ENCODE peak calls at places on chromosome 18, in six cellular contexts. O is right atrium auricular region, H is GM23248, X is uterus, Q is right cardiac atrium, K is mammary epithelial cell. U is an unnamed sample.
A peak's percentile ranks its signal among the peaks of the same experiment; 100 is the strongest.

GRCh38 chr18:74551936-74552555 is 17.7 kb downstream of the CNDP1 start:
- DNase-seq in O (peak; percentile 85), H (peak; percentile 88), X (peak; percentile 67), Q (peak; percentile 91), K (peak; percentile 58), U (peak; percentile 82)

GRCh38 chr18:3827236-3827635 is 377.3 kb downstream of the TGIF1 start:
- DNase-seq in O (no peak), H (peak; percentile 12), X (no peak), Q (no peak), K (no peak), U (no peak)

GRCh38 chr18:56593906-56594305 is 44.5 kb downstream of the TXNL1 start:
- DNase-seq in O (no peak), H (peak; percentile 13), X (no peak), Q (no peak), K (peak; percentile 64), U (peak; percentile 26)

GRCh38 chr18:13137041-13137938 is 81.3 kb upstream of the LDLRAD4 start:
- DNase-seq in O (no peak), H (peak; percentile 56), X (no peak), Q (peak; percentile 77), K (no peak), U (no peak)

GRCh38 chr18:34493566-34494358 is 216.3 kb upstream of the DTNA start:
- DNase-seq in O (no peak), H (peak; percentile 71), X (no peak), Q (peak; percentile 62), K (peak; percentile 54), U (no peak)

GRCh38 chr18:78979682-78980278 is at the start of gene SALL3:
- DNase-seq in O (no peak), H (no peak), X (no peak), Q (peak; percentile 67), K (no peak), U (no peak)

GRCh38 chr18:43662657-43663056 is 385.4 kb upstream of the SYT4 start:
- DNase-seq in O (no peak), H (peak; percentile 84), X (no peak), Q (no peak), K (peak; percentile 45), U (peak; percentile 94)

GRCh38 chr18:79584491-79585394 is 94.9 kb upstream of the CTDP1 start:
- DNase-seq in O (no peak), H (no peak), X (peak; percentile 10), Q (no peak), K (no peak), U (no peak)

GRCh38 chr18:1539276-1539675 is 634.6 kb downstream of the ADCYAP1 start:
- DNase-seq in O (no peak), H (no peak), X (no peak), Q (no peak), K (no peak), U (no peak)

GRCh38 chr18:1541478-1541877 is 636.8 kb downstream of the ADCYAP1 start:
- DNase-seq in O (no peak), H (no peak), X (no peak), Q (no peak), K (no peak), U (no peak)

GRCh38 chr18:1544016-1544415 is 639.3 kb downstream of the ADCYAP1 start:
- DNase-seq in O (no peak), H (no peak), X (no peak), Q (no peak), K (no peak), U (no peak)

DNA sequence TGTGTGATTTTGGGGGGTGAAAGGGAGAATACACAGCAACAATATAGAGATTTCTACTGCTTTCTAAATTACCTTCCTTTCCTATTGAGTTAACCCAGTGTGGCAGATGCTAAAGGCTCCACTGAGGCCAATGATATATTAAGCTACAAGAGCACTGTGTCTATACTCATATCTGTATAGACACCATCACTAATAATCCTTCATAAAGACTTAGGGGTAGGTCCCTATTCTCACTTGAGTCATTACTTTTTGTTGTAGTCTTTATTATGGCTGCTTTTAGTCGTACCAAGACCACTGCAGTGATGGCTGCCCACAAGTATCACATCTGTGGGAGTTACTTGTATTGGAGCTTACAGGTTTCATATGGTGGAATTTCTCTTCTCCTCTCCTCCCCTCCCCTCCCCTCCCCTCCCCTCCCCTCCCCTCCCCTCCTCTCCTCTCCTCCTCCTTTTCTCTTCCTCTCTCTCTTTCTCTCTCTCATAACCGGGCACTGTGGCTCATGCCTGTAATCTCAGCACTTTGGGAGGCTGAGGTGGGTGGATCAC is 637.6 kb downstream of the ADCYAP1 start:
- DNase-seq in O (no peak), H (no peak), X (no peak), Q (no peak), K (no peak), U (no peak)
- H3K4me3 ChIP-seq in O (no peak overlapping the region), H (no peak overlapping the region), X (no peak overlapping the region), Q (no peak overlapping the region), K (no peak overlapping the region), U (no peak overlapping the region)

DNA sequence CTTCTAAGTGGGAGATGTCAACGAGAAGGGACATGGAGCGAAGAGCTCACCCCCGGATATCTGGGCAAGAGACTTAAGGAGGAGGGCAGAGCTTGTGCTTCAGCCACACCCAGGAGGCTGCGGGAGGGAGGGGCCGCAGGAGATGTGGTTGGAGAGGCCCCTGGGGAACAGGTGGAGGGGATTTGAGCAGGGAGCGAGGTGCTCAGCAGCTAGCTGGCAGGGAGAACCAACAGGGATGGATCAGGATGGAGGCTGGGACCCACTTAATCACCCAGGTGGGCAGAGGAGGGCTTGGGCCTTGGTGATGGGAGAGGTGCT is 78.3 kb downstream of the MBP start:
- DNase-seq in O (no peak), H (no peak), X (no peak), Q (peak; percentile 64), K (no peak), U (no peak)
- H3K4me3 ChIP-seq in O (no peak overlapping the region), H (no peak overlapping the region), X (no peak overlapping the region), Q (no peak overlapping the region), K (no peak overlapping the region), U (no peak overlapping the region)

GRCh38 chr18:32734442-32734841 is 38.4 kb downstream of the KLHL14 start:
- DNase-seq in O (no peak), H (no peak), X (no peak), Q (no peak), K (no peak), U (no peak)

GRCh38 chr18:32730620-32731021 is 42.2 kb downstream of the KLHL14 start:
- DNase-seq in O (no peak), H (peak; percentile 45), X (no peak), Q (no peak), K (peak; percentile 18), U (peak; percentile 37)

GRCh38 chr18:32732165-32732564 is 40.7 kb downstream of the KLHL14 start:
- DNase-seq in O (no peak), H (no peak), X (no peak), Q (no peak), K (no peak), U (no peak)

GRCh38 chr18:32735781-32736180 is 37.0 kb downstream of the KLHL14 start:
- DNase-seq in O (no peak), H (peak; percentile 47), X (no peak), Q (no peak), K (peak; percentile 44), U (peak; percentile 60)

GRCh38 chr18:32730068-32730467 is 42.8 kb downstream of the KLHL14 start:
- DNase-seq in O (no peak), H (no peak), X (no peak), Q (no peak), K (no peak), U (no peak)
- H3K4me3 ChIP-seq in O (peak overlapping the region; percentile 16), H (peak overlapping the region; percentile 86), X (peak overlapping the region; percentile 18), Q (no peak overlapping the region), K (peak overlapping the region; percentile 82), U (peak overlapping the region; percentile 38)

GRCh38 chr18:48833701-48834394 is 116.9 kb downstream of the SMAD7 start:
- DNase-seq in O (peak; percentile 58), H (no peak), X (peak; percentile 14), Q (peak; percentile 54), K (no peak), U (peak; percentile 14)
- H3K4me3 ChIP-seq in O (no peak overlapping the region), H (peak overlapping the region; percentile 19), X (no peak overlapping the region), Q (no peak overlapping the region), K (no peak overlapping the region), U (peak overlapping the region; percentile 2)

GRCh38 chr18:37486848-37487247 is 78.8 kb downstream of the CELF4 start:
- DNase-seq in O (no peak), H (no peak), X (no peak), Q (no peak), K (no peak), U (no peak)

GRCh38 chr18:37487400-37487831 is 78.2 kb downstream of the CELF4 start:
- DNase-seq in O (no peak), H (no peak), X (no peak), Q (no peak), K (no peak), U (no peak)

GRCh38 chr18:37483984-37484892 is 81.4 kb downstream of the CELF4 start:
- DNase-seq in O (no peak), H (no peak), X (no peak), Q (no peak), K (no peak), U (no peak)

GRCh38 chr18:37483221-37483971 is 82.2 kb downstream of the CELF4 start:
- DNase-seq in O (no peak), H (peak; percentile 43), X (no peak), Q (no peak), K (peak; percentile 27), U (peak; percentile 15)

DNA sequence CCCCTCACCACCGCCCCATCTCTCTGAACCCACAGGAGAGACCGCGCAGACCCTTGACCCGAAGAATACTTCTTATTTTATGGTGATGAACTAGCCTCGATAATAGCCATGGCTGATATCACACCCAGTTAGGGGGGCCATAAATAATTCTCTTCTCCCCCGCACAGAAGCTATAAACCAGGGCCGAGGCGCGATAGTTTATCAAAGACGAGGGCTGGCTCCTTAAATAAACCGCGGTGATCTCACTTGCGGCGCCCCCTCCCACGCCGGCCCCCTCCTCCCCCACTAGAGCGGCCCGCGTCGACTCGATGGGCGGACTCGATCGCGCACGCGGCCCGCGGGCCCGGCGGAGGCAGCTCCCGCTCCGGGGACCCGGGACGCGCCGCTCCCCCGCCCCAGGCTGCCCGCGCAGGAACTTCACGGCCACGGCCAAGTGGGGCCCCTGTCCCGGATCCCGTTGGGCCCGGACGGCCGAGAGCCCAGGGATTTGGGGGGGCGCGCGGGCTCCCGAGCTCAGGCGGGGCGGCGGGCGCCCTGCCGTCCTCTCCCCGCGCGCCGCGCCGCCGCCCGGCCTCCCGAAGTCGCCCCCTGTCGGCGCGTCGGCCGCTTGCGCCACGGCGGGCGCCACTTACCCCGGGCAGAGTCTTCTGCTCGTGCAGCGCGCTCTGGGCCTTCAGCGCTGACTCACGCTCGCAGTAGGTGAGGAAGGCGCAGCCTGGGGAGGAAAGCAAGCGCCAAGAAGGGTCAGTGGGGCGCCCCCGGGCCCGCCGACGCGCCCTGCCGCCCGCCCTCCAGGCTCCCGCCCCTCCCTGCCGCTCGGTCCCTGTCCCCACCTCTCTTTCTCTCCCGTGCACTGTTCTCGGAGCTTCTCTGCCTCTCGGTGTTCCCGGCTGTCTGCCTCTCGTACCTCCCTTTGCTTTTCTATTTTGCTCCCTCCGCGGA is 80.4 kb downstream of the CELF4 start:
- DNase-seq in O (no peak), H (peak; percentile 60), X (no peak), Q (no peak), K (peak; percentile 29), U (peak; percentile 14)
- H3K4me3 ChIP-seq in O (peak overlapping the region; percentile 14), H (no peak overlapping the region), X (no peak overlapping the region), Q (peak overlapping the region; percentile 7), K (no peak overlapping the region), U (no peak overlapping the region)